ENCODE peak calls at places on chromosome 7, in four cellular contexts. X, W, A and D are unnamed samples.

GRCh38 chr7:26212921-26213718 is 11.6 kb downstream of the CBX3 start:
- DNase-seq in X (no peak), W (no peak), A (no peak), D (no peak)

GRCh38 chr7:77537136-77537594 is at the start of gene PTPN12:
- DNase-seq in X (no peak), W (peak; percentile 26), A (no peak), D (peak; percentile 63)

GRCh38 chr7:47326808-47327207 is 255.1 kb downstream of the TNS3 start:
- DNase-seq in X (no peak), W (no peak), A (peak; percentile 78), D (no peak)

GRCh38 chr7:23377134-23377533 is 78.0 kb downstream of the MALSU1 start:
- DNase-seq in X (peak; percentile 60), W (no peak), A (peak; percentile 58), D (no peak)

GRCh38 chr7:101542527-101543241 is 86.4 kb downstream of the MYL10 start:
- DNase-seq in X (peak; percentile 50), W (no peak), A (peak; percentile 31), D (peak; percentile 62)

GRCh38 chr7:75905785-75906604 is 9.0 kb upstream of the POR start:
- DNase-seq in X (no peak), W (peak; percentile 19), A (peak; percentile 89), D (no peak)

GRCh38 chr7:18927134-18927533 is 190.3 kb downstream of the TWIST1 start:
- DNase-seq in X (no peak), W (no peak), A (peak; percentile 60), D (no peak)

GRCh38 chr7:112411186-112411795 is 39.0 kb upstream of the IFRD1 start:
- DNase-seq in X (peak; percentile 17), W (no peak), A (peak; percentile 77), D (no peak)

GRCh38 chr7:154744226-154744860 is 258.6 kb downstream of the PAXIP1 start:
- DNase-seq in X (peak; percentile 5), W (no peak), A (peak; percentile 30), D (no peak)